ENCODE peak calls at places on chromosomes 7 and 10, in ten cellular contexts. J, E, Z, P, F, I, W, G, N and B are unnamed samples.

GRCh38 chr7:44157116-44158059 is 16.3 kb upstream of the MYL7 start:
- DNase-seq in G (no peak), J (no peak), W (no peak), E (no peak), Z (no peak), P (no peak), N (no peak), F (no peak), I (no peak), B (no peak)

GRCh38 chr10:113298616-113299015 is 254.2 kb upstream of the HABP2 start:
- DNase-seq in I (no peak), N (no peak), P (no peak), F (no peak), Z (no peak), G (no peak), J (no peak), W (no peak), E (no peak), B (no peak)

GRCh38 chr7:22896917-22897316 is 74.3 kb upstream of the TOMM7 start:
- DNase-seq in W (no peak), N (no peak), Z (no peak), P (no peak), E (no peak), J (no peak), I (no peak), F (no peak), G (no peak), B (no peak)

GRCh38 chr10:25390733-25391132 is 215.9 kb downstream of the GPR158 start:
- DNase-seq in G (no peak), Z (no peak), E (no peak), P (no peak), F (no peak), J (no peak), W (no peak), I (no peak), N (no peak), B (no peak)

GRCh38 chr7:75756340-75757297 is 15.4 kb downstream of the CCL26 start:
- DNase-seq in W (no peak), I (no peak), J (no peak), G (no peak), F (no peak), P (no peak), N (no peak), Z (no peak), E (no peak), B (no peak)

GRCh38 chr10:5512331-5512730 is 12.4 kb upstream of the CALML3 start:
- DNase-seq in J (no peak), Z (no peak), P (no peak), W (no peak), F (no peak), N (no peak), I (no peak), E (no peak), G (no peak), B (no peak)

GRCh38 chr10:11810313-11810766 is 12.8 kb upstream of the PROSER2 start:
- DNase-seq in P (no peak), E (no peak), I (peak), Z (no peak), N (no peak), J (no peak), W (no peak), F (no peak), G (no peak), B (no peak)

GRCh38 chr10:71247804-71248203 is 35.4 kb downstream of the UNC5B start:
- DNase-seq in F (no peak), J (no peak), W (no peak), E (no peak), G (no peak), N (no peak), Z (no peak), I (no peak), P (no peak), B (no peak)

GRCh38 chr10:132885451-132886210 is 56.7 kb downstream of the CFAP46 start:
- DNase-seq in G (no peak), J (no peak), I (no peak), W (no peak), Z (no peak), N (peak), E (no peak), P (no peak), F (peak), B (no peak)

GRCh38 chr7:27156508-27156898 is at the start of gene HOXA7:
- DNase-seq in Z (no peak), P (peak), F (peak), W (no peak), I (no peak), G (peak), J (no peak), E (no peak), N (peak), B (no peak)

GRCh38 chr7:30971840-30972563 is 8.2 kb downstream of the GHRHR start:
- DNase-seq in G (no peak), J (no peak), F (no peak), I (no peak), N (no peak), W (no peak), Z (no peak), P (no peak), E (no peak), B (peak)

GRCh38 chr7:28410628-28411578 is 1.4 kb upstream of the CREB5 start:
- DNase-seq in G (peak), Z (peak), E (peak), J (no peak), I (no peak), W (no peak), F (peak), N (peak), P (no peak), B (no peak)

GRCh38 chr10:31864834-31865518 is 63.7 kb downstream of the ARHGAP12 start:
- DNase-seq in W (no peak), F (no peak), I (no peak), P (no peak), E (no peak), N (no peak), J (no peak), Z (no peak), G (no peak), B (no peak)

GRCh38 chr10:100562806-100563293 is 27.1 kb downstream of the HIF1AN start:
- DNase-seq in P (no peak), Z (no peak), W (peak), J (no peak), E (no peak), G (peak), F (no peak), I (peak), N (no peak), B (no peak)

GRCh38 chr10:7251696-7252465 is 159.0 kb downstream of the SFMBT2 start:
- DNase-seq in N (no peak), W (no peak), E (no peak), Z (no peak), J (no peak), G (no peak), F (no peak), I (no peak), P (no peak), B (no peak)

GRCh38 chr10:6148251-6148691 is 54.5 kb upstream of the PFKFB3 start:
- DNase-seq in I (no peak), Z (no peak), N (peak), E (no peak), J (no peak), W (no peak), F (no peak), G (no peak), P (no peak), B (no peak)

GRCh38 chr7:153388611-153389010 is 629.1 kb downstream of the ACTR3B start:
- DNase-seq in W (no peak), J (no peak), E (no peak), F (no peak), G (no peak), I (no peak), N (no peak), Z (no peak), P (no peak), B (peak)

GRCh38 chr7:21401944-21402343 is 25.9 kb upstream of the SP4 start:
- DNase-seq in W (no peak), I (no peak), F (no peak), Z (no peak), E (no peak), J (no peak), N (no peak), G (no peak), P (no peak), B (no peak)

GRCh38 chr7:54187886-54188518 is 354.2 kb upstream of the VSTM2A start:
- DNase-seq in Z (no peak), I (no peak), P (no peak), W (no peak), F (no peak), E (no peak), J (no peak), N (no peak), G (no peak), B (no peak)

GRCh38 chr10:2920638-2921037 is 146.7 kb upstream of the PFKP start:
- DNase-seq in E (no peak), I (no peak), J (no peak), W (no peak), G (no peak), F (no peak), P (no peak), N (no peak), Z (no peak), B (peak)

GRCh38 chr7:158239290-158239981 is 348.2 kb downstream of the PTPRN2 start:
- DNase-seq in P (no peak), I (no peak), N (peak), F (no peak), G (no peak), Z (no peak), J (no peak), W (no peak), E (no peak), B (peak)

GRCh38 chr7:138663741-138664710 is 37.1 kb downstream of the SVOPL start:
- DNase-seq in P (no peak), W (no peak), I (no peak), F (no peak), G (no peak), J (no peak), E (no peak), Z (no peak), N (peak), B (no peak)

GRCh38 chr7:97016392-97017196 is 8.0 kb downstream of the DLX5 start:
- DNase-seq in J (no peak), G (no peak), E (no peak), I (no peak), Z (peak), P (no peak), N (no peak), W (no peak), F (no peak), B (no peak)

GRCh38 chr10:14583967-14584366 is 190.7 kb downstream of the FAM107B start:
- DNase-seq in F (no peak), Z (no peak), N (no peak), W (no peak), E (no peak), G (no peak), I (no peak), P (no peak), J (no peak), B (no peak)

GRCh38 chr10:27223964-27224363 is 16.6 kb downstream of the ACBD5 start:
- DNase-seq in E (peak), N (peak), J (peak), F (no peak), Z (no peak), P (no peak), G (peak), I (no peak), W (peak), B (no peak)

GRCh38 chr10:108005627-108006026 is 841.1 kb upstream of the SORCS1 start:
- DNase-seq in J (no peak), E (no peak), G (no peak), I (no peak), W (no peak), P (no peak), Z (no peak), F (no peak), N (no peak), B (no peak)

GRCh38 chr7:94375167-94375566 is 19.5 kb upstream of the COL1A2 start:
- DNase-seq in F (no peak), Z (no peak), N (peak), G (no peak), I (peak), E (no peak), J (no peak), P (no peak), W (no peak), B (no peak)

GRCh38 chr10:72146559-72147323 is 58.4 kb upstream of the SPOCK2 start:
- DNase-seq in I (no peak), F (no peak), P (no peak), G (no peak), J (no peak), Z (no peak), N (no peak), E (no peak), W (no peak), B (no peak)

GRCh38 chr7:10116511-10116910 is 857.2 kb upstream of the PHF14 start:
- DNase-seq in E (no peak), Z (no peak), N (no peak), W (no peak), G (no peak), J (no peak), I (no peak), F (no peak), P (no peak), B (no peak)

GRCh38 chr10:63348210-63348850 is 117.4 kb downstream of the JMJD1C start:
- DNase-seq in Z (no peak), J (no peak), I (no peak), N (no peak), G (no peak), W (no peak), P (no peak), F (no peak), E (no peak), B (no peak)

GRCh38 chr7:26910221-26910620 is 45.8 kb upstream of the SKAP2 start:
- DNase-seq in I (peak), F (no peak), G (no peak), E (no peak), N (peak), P (no peak), Z (no peak), J (no peak), W (no peak), B (no peak)

GRCh38 chr10:60032723-60033122 is 126.4 kb upstream of the CCDC6 start:
- DNase-seq in Z (peak), I (peak), E (peak), J (no peak), F (no peak), P (peak), G (peak), W (peak), N (peak), B (no peak)

GRCh38 chr10:16606421-16606820 is 84.7 kb upstream of the C1QL3 start:
- DNase-seq in F (no peak), W (no peak), N (no peak), E (no peak), G (no peak), I (no peak), Z (no peak), P (no peak), J (no peak), B (no peak)

GRCh38 chr7:29197916-29198315 is 3.3 kb downstream of the CHN2 start:
- DNase-seq in J (no peak), Z (no peak), F (no peak), W (no peak), N (no peak), G (no peak), E (no peak), P (no peak), I (no peak), B (no peak)

GRCh38 chr7:19939746-19940145 is 166.3 kb upstream of the TMEM196 start:
- DNase-seq in G (no peak), N (no peak), E (no peak), P (no peak), Z (no peak), W (no peak), I (peak), J (no peak), F (no peak), B (no peak)

GRCh38 chr10:104767282-104767681 is 126.2 kb downstream of the SORCS3 start:
- DNase-seq in W (no peak), G (no peak), N (no peak), J (no peak), E (no peak), F (no peak), I (no peak), P (no peak), Z (no peak), B (no peak)

GRCh38 chr10:89659185-89660131 is 14.4 kb upstream of the PANK1 start:
- DNase-seq in E (no peak), N (no peak), G (no peak), W (no peak), F (no peak), P (no peak), J (no peak), I (no peak), Z (no peak), B (no peak)

GRCh38 chr7:84913731-84914130 is 273.1 kb downstream of the SEMA3D start:
- DNase-seq in F (no peak), W (no peak), N (no peak), J (no peak), E (no peak), G (no peak), P (peak), Z (no peak), I (no peak), B (no peak)

GRCh38 chr7:131234719-131235488 is 92.8 kb upstream of the MKLN1 start:
- DNase-seq in I (no peak), W (no peak), N (no peak), E (no peak), P (no peak), Z (no peak), G (no peak), F (no peak), J (no peak), B (no peak)

GRCh38 chr10:124916098-124916584 is 25.8 kb upstream of the ZRANB1 start:
- DNase-seq in P (no peak), J (no peak), I (no peak), G (no peak), E (no peak), Z (no peak), F (peak), W (no peak), N (no peak), B (no peak)